ENCODE peak calls at places on chromosomes 13 and 19, in eight cellular contexts. G is epithelial cell of esophagus, S is ascending aorta, B is uterus, Z is PC-3, Q is GM23338, A is thoracic aorta, I is kidney epithelial cell. N is an unnamed sample.

GRCh38 chr19:43763473-43763939 is 8.7 kb upstream of the SMG9 start:
- DNase-seq in G (peak), S (no peak), B (no peak), Z (no peak), Q (no peak), A (no peak), I (no peak), N (no peak)

GRCh38 chr13:108325863-108326262 is 56.3 kb downstream of the TNFSF13B start:
- DNase-seq in G (no peak), S (no peak), B (no peak), Z (no peak), Q (no peak), A (no peak), I (no peak), N (no peak)

GRCh38 chr13:51825165-51825592 is 19.8 kb downstream of the TMEM272 start:
- DNase-seq in G (peak), S (no peak), B (no peak), Z (no peak), Q (no peak), A (no peak), I (no peak), N (no peak)

GRCh38 chr19:45440873-45441654 is 17.3 kb upstream of the ERCC1 start:
- DNase-seq in G (peak), S (no peak), B (no peak), Z (peak), Q (peak), A (no peak), I (no peak), N (no peak)

GRCh38 chr19:13100031-13100588 is 2.5 kb downstream of the LYL1 start:
- DNase-seq in G (no peak), S (no peak), B (no peak), Z (no peak), Q (no peak), A (no peak), I (no peak), N (no peak)

GRCh38 chr19:35013820-35014754 is 14.0 kb downstream of the GRAMD1A start:
- DNase-seq in G (no peak), S (no peak), B (no peak), Z (no peak), Q (no peak), A (no peak), I (no peak), N (no peak)

GRCh38 chr19:14115761-14116160 is 1.8 kb downstream of the PRKACA start:
- DNase-seq in G (no peak), S (no peak), B (no peak), Z (no peak), Q (no peak), A (no peak), I (no peak), N (no peak)

GRCh38 chr13:40187324-40187795 is 479.1 kb downstream of the FOXO1 start:
- DNase-seq in G (no peak), S (no peak), B (no peak), Z (no peak), Q (peak), A (no peak), I (no peak), N (no peak)

GRCh38 chr13:94009696-94010095 is 469.8 kb downstream of the DCT start:
- DNase-seq in G (peak), S (no peak), B (no peak), Z (peak), Q (no peak), A (no peak), I (no peak), N (peak)

GRCh38 chr19:23832717-23833327 is 74.1 kb upstream of the ZNF681 start:
- DNase-seq in G (no peak), S (no peak), B (no peak), Z (no peak), Q (no peak), A (no peak), I (no peak), N (no peak)

GRCh38 chr13:99663908-99664307 is 162.6 kb downstream of the TM9SF2 start:
- DNase-seq in G (no peak), S (no peak), B (no peak), Z (no peak), Q (no peak), A (no peak), I (no peak), N (no peak)

GRCh38 chr13:60852886-60853285 is 455.9 kb downstream of the TDRD3 start:
- DNase-seq in G (no peak), S (no peak), B (no peak), Z (no peak), Q (no peak), A (no peak), I (no peak), N (no peak)

DNA sequence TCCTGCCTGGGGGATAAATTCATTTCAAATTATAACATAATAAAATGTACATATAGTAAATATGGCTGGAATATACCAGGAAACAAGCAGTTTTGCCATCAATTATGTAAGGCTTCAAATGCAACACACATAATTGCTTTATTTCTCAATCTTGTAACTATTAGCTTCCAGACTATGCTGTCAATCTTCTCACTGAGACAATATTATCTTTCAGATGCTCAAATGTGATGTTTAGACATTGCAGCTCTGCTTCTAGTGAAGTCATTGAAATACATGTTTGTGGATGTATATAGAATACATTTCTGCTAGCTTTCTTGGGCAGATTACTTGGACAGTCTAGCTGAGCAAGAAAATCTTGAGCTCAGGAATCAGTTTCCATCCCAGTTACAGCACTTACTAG is 454.4 kb downstream of the TDRD3 start:
- DNase-seq in G (no peak), S (no peak), B (no peak), Z (no peak), Q (no peak), A (no peak), I (no peak), N (no peak)
- H3K4me3 ChIP-seq in G (no peak), S (no peak), B (no peak), Z (no peak), Q (no peak), A (no peak), I (no peak), N (no peak)

GRCh38 chr13:30212256-30212655 is 95.1 kb downstream of the KATNAL1 start:
- DNase-seq in G (no peak), S (no peak), B (no peak), Z (no peak), Q (no peak), A (no peak), I (no peak), N (no peak)

DNA sequence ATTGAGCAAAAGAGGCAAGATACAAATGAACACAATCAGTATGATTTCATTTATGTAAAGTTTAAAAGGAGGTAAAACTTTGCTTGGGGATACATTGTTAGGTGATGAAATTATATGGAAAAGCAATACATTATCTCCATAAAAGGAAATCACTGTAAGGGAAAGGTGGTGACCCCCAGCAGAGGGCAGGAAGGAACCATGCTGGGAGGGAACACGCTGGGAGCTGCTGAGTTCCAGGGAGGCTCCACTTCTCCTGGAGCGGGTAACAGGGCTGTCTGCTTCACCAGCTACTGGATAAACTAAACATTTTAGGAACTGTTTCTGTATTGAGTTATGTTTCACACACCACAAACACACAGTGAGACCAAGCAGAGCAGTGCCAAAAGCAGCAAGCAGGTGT is 91.2 kb downstream of the KATNAL1 start:
- DNase-seq in G (no peak), S (no peak), B (no peak), Z (no peak), Q (peak), A (no peak), I (no peak), N (no peak)
- TF ChIP-seq CTCF in G (no peak), S (no peak), B (no peak), Z (no peak), Q (peak), A (no peak), I (no peak), N (no peak)

GRCh38 chr19:1240925-1241324 is 626 bp upstream of the ATP5F1D start:
- DNase-seq in G (no peak), S (no peak), B (no peak), Z (no peak), Q (no peak), A (no peak), I (no peak), N (no peak)
- H3K4me3 ChIP-seq in G (peak), S (peak), B (no peak), Z (peak), Q (peak), A (peak), I (no peak), N (no peak)

GRCh38 chr13:110915874-110916670 is 1.2 kb upstream of the ANKRD10 start:
- DNase-seq in G (peak), S (no peak), B (no peak), Z (peak), Q (no peak), A (no peak), I (no peak), N (no peak)

GRCh38 chr13:110913911-110914292 is 967 bp downstream of the ANKRD10 start:
- DNase-seq in G (peak), S (no peak), B (no peak), Z (no peak), Q (peak), A (no peak), I (no peak), N (no peak)

GRCh38 chr13:110916671-110917142 is 1.8 kb upstream of the ANKRD10 start:
- DNase-seq in G (peak), S (no peak), B (no peak), Z (no peak), Q (no peak), A (no peak), I (peak), N (no peak)

GRCh38 chr13:110914293-110915056 is 394 bp downstream of the ANKRD10 start:
- DNase-seq in G (peak), S (peak), B (peak), Z (peak), Q (peak), A (peak), I (no peak), N (peak)

DNA sequence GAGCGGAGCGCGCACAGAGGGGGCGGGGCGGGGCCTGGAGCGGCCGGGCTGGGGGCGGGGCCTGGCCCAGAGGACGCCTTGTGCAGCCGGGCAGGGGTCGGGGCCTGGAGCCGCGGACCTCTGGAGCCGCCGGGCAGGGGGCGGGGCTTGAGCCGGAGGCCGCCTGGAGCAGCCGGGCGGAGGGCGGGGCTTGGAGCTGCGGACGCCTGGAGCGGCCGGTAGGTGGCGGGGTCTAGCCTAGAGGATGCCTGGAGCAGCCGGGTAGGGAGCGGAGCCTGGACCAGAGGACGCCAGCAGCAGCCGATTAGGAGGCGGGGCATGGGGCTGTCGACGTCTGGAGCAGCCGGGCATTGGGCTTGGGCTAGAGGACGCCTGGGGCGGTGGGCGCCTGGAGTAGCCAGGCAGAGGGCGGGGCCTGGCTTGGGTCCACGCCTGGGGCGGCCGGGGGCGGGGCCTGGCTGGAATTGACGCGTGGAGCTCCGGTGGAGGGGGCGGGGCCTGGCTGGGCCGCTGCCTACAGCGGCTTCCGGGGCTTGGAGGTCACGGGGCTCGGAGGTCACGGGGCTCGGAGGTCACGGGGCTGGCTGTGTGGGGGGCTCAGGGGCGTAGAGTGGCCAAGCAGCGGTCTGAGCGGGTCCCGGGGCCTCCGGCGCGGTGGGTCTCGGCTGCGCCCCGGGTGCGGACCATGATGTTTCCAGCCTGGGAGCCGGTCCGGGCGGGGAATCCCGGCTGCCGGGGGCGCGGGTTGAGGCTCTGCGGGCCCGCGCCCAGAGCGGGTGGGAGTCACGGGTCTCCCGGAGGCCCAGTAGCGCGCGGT is at the start of gene ANKRD10:
- DNase-seq in G (peak), S (peak), B (peak), Z (peak), Q (peak), A (peak), I (peak), N (peak)
- TF ChIP-seq CTCF in G (peak), S (peak), B (peak), Z (peak), Q (peak), A (peak), I (peak), N (peak)

DNA sequence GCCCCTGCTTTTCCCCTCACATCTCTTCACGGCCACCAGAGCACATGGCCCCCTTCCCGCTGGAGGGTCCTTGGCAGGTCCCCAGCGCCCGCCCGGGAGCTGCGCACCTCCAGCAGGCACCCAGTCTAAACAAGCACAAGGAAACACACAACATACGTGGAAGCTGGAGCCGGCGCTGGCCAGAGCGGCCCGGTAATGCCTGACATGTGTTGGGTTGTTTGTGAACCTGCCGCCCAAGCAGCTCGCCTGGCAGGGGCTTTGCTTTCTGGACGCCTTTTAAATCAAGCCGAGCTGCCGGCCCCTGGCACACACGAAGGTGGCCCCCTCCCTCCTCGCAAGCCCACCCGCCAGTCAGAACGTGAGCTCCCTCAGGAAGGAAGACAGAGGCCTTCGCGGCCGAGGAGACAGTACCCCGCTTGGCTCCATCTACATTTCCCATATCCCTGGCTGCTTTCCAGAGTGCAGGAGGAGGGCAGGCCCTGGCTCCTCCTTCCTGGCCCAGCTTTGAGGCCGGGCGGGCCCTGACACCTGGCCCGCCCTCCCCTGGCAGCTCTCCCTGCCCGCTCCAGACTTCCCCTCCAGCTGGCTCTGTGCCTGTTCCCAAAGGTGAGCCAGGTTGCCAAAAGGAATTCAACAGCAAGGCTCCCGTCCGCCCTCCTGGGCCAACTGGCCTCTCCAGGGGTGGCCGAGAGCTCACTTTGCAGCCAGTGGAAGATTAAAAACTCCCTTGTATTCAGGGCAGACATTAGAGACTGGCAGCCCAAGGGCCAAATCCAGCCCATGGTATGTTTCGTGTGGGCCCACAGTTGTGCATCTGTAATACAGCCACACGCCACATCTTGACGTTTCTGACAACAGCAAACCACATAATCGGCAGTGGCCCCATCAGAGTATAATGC is 28.7 kb downstream of the COMP start:
- DNase-seq in G (peak), S (no peak), B (peak), Z (peak), Q (peak), A (no peak), I (no peak), N (peak)
- H3K4me3 ChIP-seq in G (no peak), S (no peak), B (no peak), Z (peak), Q (no peak), A (peak), I (no peak), N (no peak)

DNA sequence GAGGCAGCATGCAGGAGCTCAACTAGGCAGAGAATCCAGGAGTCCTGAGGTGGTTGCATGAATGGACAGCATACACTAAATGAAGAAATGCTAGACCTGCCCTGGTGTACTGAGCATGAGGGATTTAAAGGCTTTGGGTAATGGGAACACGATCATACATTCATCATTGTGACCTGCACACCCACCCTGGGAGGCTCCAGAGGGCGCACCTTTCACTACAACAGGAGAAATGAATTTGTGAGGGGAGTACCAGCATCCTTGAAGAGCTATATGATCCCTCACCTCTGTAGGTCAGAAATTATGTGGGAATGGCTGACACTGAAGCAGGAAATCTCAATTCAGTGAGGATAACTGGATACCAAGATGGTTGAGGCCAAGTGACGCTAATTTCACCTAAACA is 8.9 kb downstream of the KLK2 start:
- DNase-seq in G (no peak), S (no peak), B (no peak), Z (no peak), Q (no peak), A (no peak), I (no peak), N (no peak)
- TF ChIP-seq CTCF in G (no peak), S (no peak), B (no peak), Z (peak), Q (peak), A (no peak), I (no peak), N (no peak)

GRCh38 chr19:4338441-4339350 is at the start of gene STAP2:
- DNase-seq in G (peak), S (no peak), B (no peak), Z (peak), Q (peak), A (no peak), I (no peak), N (no peak)
- H3K4me3 ChIP-seq in G (peak), S (peak), B (peak), Z (peak), Q (peak), A (peak), I (peak), N (peak)

GRCh38 chr19:19696386-19696785 is 27.7 kb downstream of the ZNF101 start:
- DNase-seq in G (no peak), S (no peak), B (no peak), Z (no peak), Q (peak), A (no peak), I (no peak), N (no peak)
- TF ChIP-seq CTCF in G (no peak), S (no peak), B (no peak), Z (no peak), Q (peak), A (no peak), I (no peak), N (no peak)